ENCODE peak calls at places on chromosomes 3 and 15, in four cellular contexts. Q is right atrium auricular region, M is A673, D is dorsolateral prefrontal cortex. I is an unnamed sample.

GRCh38 chr3:111989061-111989678 is 9.6 kb upstream of the TAGLN3 start:
- DNase-seq in D (no peak), M (peak; percentile 71), Q (no peak), I (peak; percentile 51)

GRCh38 chr3:134054231-134054630 is 24.5 kb upstream of the SLCO2A1 start:
- DNase-seq in Q (no peak), M (no peak), D (no peak), I (no peak)

GRCh38 chr3:52216585-52217408 is 8.6 kb downstream of the TLR9 start:
- DNase-seq in M (no peak), D (no peak), Q (peak; percentile 79), I (no peak)

GRCh38 chr15:48451736-48452135 is 120.5 kb downstream of the DUT start:
- DNase-seq in D (no peak), M (no peak), Q (no peak), I (no peak)

GRCh38 chr3:181103605-181104004 is 114.1 kb upstream of the DNAJC19 start:
- DNase-seq in Q (no peak), D (no peak), M (peak; percentile 44), I (no peak)

GRCh38 chr3:17573396-17573795 is 169.0 kb downstream of the TBC1D5 start:
- DNase-seq in Q (no peak), M (no peak), D (no peak), I (no peak)

GRCh38 chr3:122519693-122520092 is 5.0 kb upstream of the KPNA1 start:
- DNase-seq in D (no peak), M (no peak), Q (no peak), I (no peak)

GRCh38 chr3:33717616-33717865 is 513 bp downstream of the CLASP2 start:
- DNase-seq in Q (peak; percentile 69), M (peak; percentile 70), D (no peak), I (no peak)

GRCh38 chr15:39886418-39886817 is 33.6 kb downstream of the GPR176 start:
- DNase-seq in D (no peak), M (no peak), Q (no peak), I (no peak)

GRCh38 chr3:28022916-28023315 is 218.5 kb upstream of the CMC1 start:
- DNase-seq in M (no peak), Q (no peak), D (no peak), I (no peak)

GRCh38 chr3:176275538-176275937 is 921.7 kb downstream of the TBL1XR1 start:
- DNase-seq in Q (no peak), D (no peak), M (no peak), I (no peak)

GRCh38 chr3:71051259-71051595 is 532.3 kb downstream of the FOXP1 start:
- DNase-seq in D (no peak), Q (no peak), M (no peak), I (no peak)

GRCh38 chr15:34107315-34107714 is 5.4 kb downstream of the PGBD4 start:
- DNase-seq in M (no peak), D (no peak), Q (no peak), I (no peak)

GRCh38 chr3:14370719-14371572 is 31.5 kb upstream of the SLC6A6 start:
- DNase-seq in M (no peak), D (no peak), Q (no peak), I (no peak)

GRCh38 chr3:48399387-48400172 is 27.6 kb downstream of the FBXW12 start:
- DNase-seq in M (no peak), D (peak; percentile 31), Q (no peak), I (no peak)

GRCh38 chr15:79094611-79095021 is 4.0 kb upstream of the RASGRF1 start:
- DNase-seq in Q (no peak), D (no peak), M (no peak), I (no peak)

GRCh38 chr3:123026551-123027291 is 842 bp downstream of the SEMA5B start:
- DNase-seq in Q (no peak), M (peak; percentile 14), D (peak; percentile 59), I (no peak)

GRCh38 chr3:51687472-51688205 is 16.6 kb downstream of the TEX264 start:
- DNase-seq in M (no peak), Q (no peak), D (no peak), I (no peak)

GRCh38 chr3:139638518-139638917 is 39.3 kb downstream of the NMNAT3 start:
- DNase-seq in M (no peak), Q (no peak), D (no peak), I (no peak)

GRCh38 chr3:180804871-180805430 is 107.5 kb upstream of the FXR1 start:
- DNase-seq in M (peak; percentile 20), Q (no peak), D (no peak), I (no peak)

GRCh38 chr3:73009008-73009407 is 12.4 kb downstream of the PPP4R2 start:
- DNase-seq in D (no peak), Q (no peak), M (no peak), I (no peak)

GRCh38 chr3:112973325-112974177 is 1.4 kb downstream of the CD200R1 start:
- DNase-seq in Q (no peak), D (no peak), M (no peak), I (no peak)

GRCh38 chr15:29309139-29309538 is 39.5 kb upstream of the NSMCE3 start:
- DNase-seq in Q (no peak), M (no peak), D (no peak), I (no peak)

GRCh38 chr15:100092034-100092433 is 249.7 kb downstream of the ADAMTS17 start:
- DNase-seq in Q (no peak), D (no peak), M (no peak), I (no peak)

GRCh38 chr3:53780806-53781205 is 65.4 kb downstream of the CHDH start:
- DNase-seq in M (no peak), Q (no peak), D (no peak), I (no peak)

GRCh38 chr3:189687475-189687874 is 56.3 kb downstream of the TP63 start:
- DNase-seq in D (no peak), M (no peak), Q (no peak), I (no peak)

DNA sequence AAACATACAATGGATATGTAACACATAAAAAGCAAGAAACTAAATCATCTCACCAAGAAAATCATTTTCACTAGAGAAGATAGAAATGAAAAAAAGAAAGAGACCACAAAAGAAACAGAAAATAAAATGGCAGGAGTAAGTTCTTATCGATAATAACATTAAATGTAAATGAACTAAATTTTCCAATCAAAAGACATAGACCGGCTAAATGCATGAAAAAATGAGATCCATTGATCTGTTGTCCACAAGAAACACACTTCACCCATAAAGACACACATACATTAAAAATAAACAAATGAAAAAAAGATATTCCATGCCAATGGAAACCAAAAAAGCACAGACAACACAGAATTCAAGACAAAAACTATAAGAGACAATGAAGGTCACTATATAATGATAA is 1771.9 kb downstream of the SI start:
- DNase-seq in D (no peak), M (no peak), Q (no peak), I (no peak)
- H3K4me3 ChIP-seq in D (no peak overlapping the region), M (no peak overlapping the region), Q (no peak overlapping the region), I (no peak overlapping the region)

DNA sequence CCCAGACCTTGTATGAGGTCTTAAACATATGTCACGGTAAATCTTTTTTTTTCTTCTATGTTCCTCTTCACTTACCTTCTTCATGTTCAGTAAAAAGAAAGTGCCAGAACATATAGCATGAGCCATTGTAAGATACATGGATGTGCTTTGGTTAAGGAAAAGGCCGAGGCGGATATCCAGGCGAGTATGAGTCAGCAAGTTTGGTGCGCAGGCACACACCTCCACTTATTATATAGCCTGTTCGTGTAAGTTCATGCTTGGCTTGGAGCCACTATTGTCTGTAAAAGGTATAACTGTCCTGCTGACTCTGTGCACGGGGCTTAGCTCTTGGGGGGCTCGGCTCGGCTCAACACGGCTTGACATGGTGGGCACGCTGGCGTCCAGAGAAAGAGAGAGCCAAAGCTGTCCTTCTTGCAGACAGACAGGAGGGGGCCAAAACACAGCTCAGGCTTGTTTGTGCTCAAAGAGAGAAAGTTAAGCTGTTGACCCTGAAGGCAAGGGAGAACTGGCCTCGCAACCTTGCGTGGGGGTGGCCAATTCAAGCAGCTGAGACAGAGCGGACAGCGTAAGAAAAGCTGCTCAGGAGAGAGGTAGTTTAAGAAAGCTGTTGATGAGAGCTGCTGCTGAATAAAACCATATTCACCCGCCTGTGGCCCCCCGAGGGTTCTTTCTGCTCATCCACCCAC is 251.2 kb downstream of the SLC9A9 start:
- DNase-seq in M (no peak), Q (no peak), D (no peak), I (no peak)
- TF ChIP-seq CTCF in M (no peak), Q (no peak), D (no peak), I (no peak)

DNA sequence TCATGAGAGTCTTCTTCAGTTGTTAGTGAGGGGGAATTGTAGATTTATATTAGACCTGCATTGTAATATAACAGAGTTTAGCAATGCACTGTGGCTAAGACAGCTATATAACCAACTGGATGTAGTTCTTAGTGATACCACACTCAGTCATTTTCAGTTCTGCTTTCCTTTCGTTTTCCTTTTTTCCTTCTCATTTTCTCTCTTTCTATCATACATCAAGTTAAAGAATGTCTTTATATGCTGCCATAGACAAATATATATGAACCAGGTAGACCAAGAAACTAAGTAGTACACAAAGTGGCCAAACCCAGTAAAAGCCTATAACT is 43.7 kb upstream of the CD47 start:
- DNase-seq in Q (no peak), D (no peak), M (no peak), I (no peak)
- H3K4me3 ChIP-seq in Q (no peak overlapping the region), D (no peak overlapping the region), M (no peak overlapping the region), I (no peak overlapping the region)

DNA sequence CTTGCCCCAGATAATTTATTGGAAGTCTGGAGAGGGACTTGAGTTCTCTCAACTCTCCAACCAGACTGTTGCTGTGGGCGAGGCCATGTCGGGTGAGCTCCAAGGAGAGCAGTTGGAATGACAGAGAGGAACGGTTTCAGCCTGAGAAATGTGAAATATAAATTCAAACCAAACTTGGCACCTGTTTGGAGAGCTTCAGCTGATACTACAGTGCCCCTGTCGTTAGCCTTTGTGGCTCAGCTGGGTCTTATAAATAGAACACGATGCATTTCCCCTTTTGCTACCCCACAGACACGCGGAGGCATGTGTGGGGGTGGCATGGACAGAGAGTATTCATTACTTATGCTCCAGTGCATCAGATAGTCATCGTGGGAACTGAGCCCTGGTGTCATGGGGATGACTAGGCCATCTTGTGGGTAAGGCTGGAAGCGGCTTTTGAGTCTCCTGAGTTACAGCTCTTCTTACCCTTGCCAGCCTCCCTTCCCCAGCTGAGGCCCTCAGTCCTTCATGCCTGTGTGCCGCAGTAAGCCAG is 15.6 kb downstream of the SMAD3 start:
- DNase-seq in Q (no peak), D (peak; percentile 72), M (peak; percentile 49), I (peak; percentile 69)
- TF ChIP-seq CTCF in Q (no peak), D (no peak), M (peak; percentile 33), I (peak; percentile 41)

DNA sequence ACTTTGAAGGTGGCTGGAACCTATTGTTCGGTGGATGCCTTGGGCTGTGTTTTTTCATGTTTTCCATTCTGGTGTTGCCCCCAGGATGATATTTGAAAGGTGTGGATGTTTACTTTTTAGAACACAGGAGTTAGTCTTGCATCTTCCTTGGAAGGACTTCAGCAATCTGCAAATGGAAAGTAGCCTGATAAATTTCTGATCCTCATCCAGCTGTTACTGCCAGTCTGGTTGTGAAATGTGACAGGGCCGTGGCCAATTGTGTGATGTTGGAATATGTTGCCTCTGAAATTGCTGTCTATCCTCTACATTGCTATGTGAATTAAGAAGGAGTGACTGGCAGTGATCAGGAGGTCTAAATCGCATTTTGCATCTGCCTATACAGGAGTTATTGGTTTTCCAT is 382.5 kb upstream of the C2CD4B start:
- DNase-seq in D (no peak), Q (peak; percentile 72), M (no peak), I (no peak)
- H3K4me3 ChIP-seq in D (no peak overlapping the region), Q (no peak overlapping the region), M (no peak overlapping the region), I (no peak overlapping the region)

GRCh38 chr3:46013316-46014094 is 13.8 kb downstream of the XCR1 start:
- DNase-seq in Q (no peak), D (no peak), M (no peak), I (no peak)
- TF ChIP-seq CTCF in Q (no peak), D (no peak), M (no peak), I (no peak)

GRCh38 chr3:196219970-196220311 is 3.6 kb downstream of the SLC51A start:
- DNase-seq in M (no peak), Q (no peak), D (peak; percentile 45), I (no peak)
- H3K4me3 ChIP-seq in M (no peak overlapping the region), Q (no peak overlapping the region), D (no peak overlapping the region), I (no peak overlapping the region)